ENCODE peak calls at places on chromosomes 12 and 14, in ten cellular contexts. K, V, W, N, D, G, M, O, L and P are unnamed samples.

GRCh38 chr12:123972448-123973401 is at the start of the genes CCDC92 and ZNF664:
- DNase-seq in K (peak; percentile 83), V (peak; percentile 99), W (peak; percentile 89), N (peak; percentile 92), D (peak; percentile 93), G (peak; percentile 96), M (peak; percentile 99), O (peak; percentile 85), L (peak; percentile 94), P (peak; percentile 88)

GRCh38 chr12:65121049-65121955 is at the start of gene WIF1:
- DNase-seq in K (no peak), V (peak; percentile 76), W (peak; percentile 22), N (peak; percentile 54), D (no peak), G (peak; percentile 10), M (peak; percentile 31), O (no peak), L (peak; percentile 22), P (no peak)

GRCh38 chr12:130526813-130527212 is 189.1 kb downstream of the PIWIL1 start:
- DNase-seq in K (no peak), V (peak; percentile 82), W (no peak), N (no peak), D (no peak), G (peak; percentile 1), M (no peak), O (no peak), L (no peak), P (no peak)

GRCh38 chr12:63400746-63401145 is 249.7 kb upstream of the AVPR1A start:
- DNase-seq in K (no peak), V (no peak), W (peak; percentile 95), N (no peak), D (no peak), G (peak; percentile 86), M (peak; percentile 24), O (no peak), L (peak; percentile 7), P (no peak)

GRCh38 chr12:58540480-58541299 is 379.6 kb downstream of the LRIG3 start:
- DNase-seq in K (peak; percentile 59), V (peak; percentile 92), W (peak; percentile 89), N (peak; percentile 74), D (peak; percentile 60), G (peak; percentile 92), M (peak; percentile 65), O (peak; percentile 78), L (peak; percentile 80), P (no peak)

GRCh38 chr12:130079254-130079653 is 83.0 kb upstream of the FZD10 start:
- DNase-seq in K (no peak), V (no peak), W (no peak), N (no peak), D (no peak), G (no peak), M (no peak), O (no peak), L (no peak), P (no peak)

GRCh38 chr12:47731723-47732122 is 6.4 kb upstream of the ENDOU start:
- DNase-seq in K (no peak), V (no peak), W (no peak), N (no peak), D (no peak), G (peak; percentile 44), M (no peak), O (no peak), L (no peak), P (no peak)

GRCh38 chr14:94641632-94641955 is 29.4 kb downstream of the SERPINA3 start:
- DNase-seq in K (no peak), V (no peak), W (no peak), N (no peak), D (no peak), G (no peak), M (no peak), O (no peak), L (no peak), P (no peak)

GRCh38 chr14:104665663-104666522 is 23.5 kb upstream of the INF2 start:
- DNase-seq in K (peak; percentile 91), V (peak; percentile 95), W (peak; percentile 53), N (no peak), D (peak; percentile 49), G (peak; percentile 37), M (no peak), O (no peak), L (peak; percentile 69), P (peak; percentile 37)

GRCh38 chr14:69153848-69154208 is 909 bp upstream of the DCAF5 start:
- DNase-seq in K (no peak), V (peak; percentile 36), W (peak; percentile 49), N (no peak), D (peak; percentile 24), G (no peak), M (no peak), O (no peak), L (no peak), P (no peak)

GRCh38 chr14:69151458-69152180 is 1.3 kb downstream of the DCAF5 start:
- DNase-seq in K (peak; percentile 48), V (peak; percentile 96), W (peak; percentile 67), N (peak; percentile 78), D (peak; percentile 69), G (peak; percentile 70), M (peak; percentile 84), O (peak; percentile 52), L (peak; percentile 77), P (peak; percentile 81)

GRCh38 chr14:69154779-69155178 is 1.9 kb upstream of the DCAF5 start:
- DNase-seq in K (no peak), V (peak; percentile 38), W (peak; percentile 24), N (no peak), D (no peak), G (peak; percentile 70), M (peak; percentile 36), O (no peak), L (peak; percentile 35), P (no peak)

GRCh38 chr14:69152181-69152943 is 557 bp downstream of the DCAF5 start:
- DNase-seq in K (no peak), V (peak; percentile 70), W (peak; percentile 40), N (no peak), D (no peak), G (peak; percentile 57), M (no peak), O (peak; percentile 28), L (peak; percentile 53), P (peak; percentile 78)

GRCh38 chr14:69152944-69153847 is at the start of gene DCAF5:
- DNase-seq in K (peak; percentile 84), V (peak; percentile 97), W (peak; percentile 89), N (peak; percentile 97), D (peak; percentile 94), G (peak; percentile 91), M (peak; percentile 94), O (peak; percentile 84), L (peak; percentile 96), P (peak; percentile 92)
- H3K4me1 ChIP-seq in K (peaks cover 22% of the 10 kb centered on the region), V (peaks cover 22% of the 10 kb centered on the region), W (peaks cover 26% of the 10 kb centered on the region), N (peaks cover 2% of the 10 kb centered on the region), D (peaks cover 52% of the 10 kb centered on the region), G (peaks cover 43% of the 10 kb centered on the region), M (peaks cover 22% of the 10 kb centered on the region), O (no peaks in the 10 kb centered on the region), L (peaks cover 3% of the 10 kb centered on the region), P (peaks cover 36% of the 10 kb centered on the region)

DNA sequence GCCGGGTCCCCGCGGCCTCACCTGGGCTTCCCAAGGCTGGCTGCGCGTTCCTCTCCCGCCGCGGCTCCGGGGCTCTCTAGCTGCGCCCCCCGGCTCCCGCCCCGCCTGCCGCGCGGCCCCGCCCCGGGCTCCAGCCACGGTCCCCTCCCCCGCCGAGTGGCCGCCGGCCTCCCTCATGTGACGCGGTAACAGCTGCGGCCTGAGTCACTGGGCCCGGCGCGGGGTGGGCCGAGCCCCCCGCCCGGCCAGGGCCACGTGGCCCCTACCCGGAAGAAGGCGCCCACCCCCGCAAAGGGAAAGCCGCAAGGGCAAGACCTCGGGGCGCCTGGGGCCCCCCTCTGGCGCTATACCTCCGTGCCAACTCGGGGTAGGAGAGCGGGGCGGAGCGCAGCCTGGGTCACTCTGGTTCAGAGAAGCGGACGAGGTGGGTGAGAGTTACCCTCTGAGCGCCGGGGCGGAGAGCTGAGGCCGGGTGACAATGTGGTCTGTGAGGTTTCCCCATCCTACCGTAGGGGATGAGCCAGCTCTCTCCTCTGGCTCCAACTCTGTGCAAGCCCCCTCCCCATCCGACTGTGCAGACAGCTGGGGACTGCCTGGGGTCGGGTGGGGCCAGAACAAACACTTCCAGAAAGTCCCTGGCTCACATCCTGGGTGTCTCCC is at the start of gene CD63:
- DNase-seq in K (no peak), V (peak; percentile 86), W (peak; percentile 86), N (peak; percentile 95), D (peak; percentile 93), G (peak; percentile 77), M (peak; percentile 90), O (peak; percentile 62), L (peak; percentile 77), P (peak; percentile 59)
- H3K4me1 ChIP-seq in K (peaks cover 19% of the 10 kb centered on the region), V (peaks cover 18% of the 10 kb centered on the region), W (peaks cover 19% of the 10 kb centered on the region), N (no peaks in the 10 kb centered on the region), D (peaks cover 62% of the 10 kb centered on the region), G (peaks cover 27% of the 10 kb centered on the region), M (no peaks in the 10 kb centered on the region), O (peaks cover 16% of the 10 kb centered on the region), L (peaks cover 2% of the 10 kb centered on the region), P (peaks cover 31% of the 10 kb centered on the region)

GRCh38 chr12:19837543-19837942 is 398.3 kb downstream of the AEBP2 start:
- DNase-seq in K (no peak), V (no peak), W (no peak), N (no peak), D (no peak), G (no peak), M (no peak), O (no peak), L (no peak), P (no peak)

GRCh38 chr12:19836056-19836455 is 396.8 kb downstream of the AEBP2 start:
- DNase-seq in K (no peak), V (no peak), W (no peak), N (peak; percentile 43), D (no peak), G (no peak), M (no peak), O (no peak), L (no peak), P (no peak)

GRCh38 chr12:19834596-19834995 is 395.3 kb downstream of the AEBP2 start:
- DNase-seq in K (no peak), V (no peak), W (no peak), N (no peak), D (no peak), G (no peak), M (no peak), O (no peak), L (no peak), P (no peak)

GRCh38 chr12:19833775-19834501 is 394.6 kb downstream of the AEBP2 start:
- DNase-seq in K (no peak), V (no peak), W (no peak), N (no peak), D (no peak), G (peak; percentile 32), M (no peak), O (no peak), L (no peak), P (no peak)

DNA sequence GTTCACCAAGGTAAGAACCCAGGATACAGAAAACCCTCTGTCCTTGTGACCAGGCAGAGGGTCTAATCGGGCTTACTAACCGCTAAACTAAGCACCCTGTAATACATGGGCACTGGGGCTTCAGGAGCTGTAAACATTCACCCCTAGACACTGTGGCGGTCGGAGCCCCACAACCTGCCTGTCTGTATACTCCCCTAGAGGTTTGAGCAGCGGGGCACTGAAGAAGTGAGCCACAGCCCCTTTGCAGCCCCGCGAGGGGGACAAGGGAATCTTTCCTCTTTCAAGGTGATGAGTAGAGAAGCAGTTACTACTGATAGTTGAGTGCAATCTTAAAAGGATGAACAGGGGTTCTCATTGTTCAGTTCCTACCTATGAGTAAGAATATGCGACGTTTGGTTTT is 397.2 kb downstream of the AEBP2 start:
- DNase-seq in K (no peak), V (no peak), W (no peak), N (no peak), D (no peak), G (no peak), M (no peak), O (no peak), L (no peak), P (no peak)
- H3K4me1 ChIP-seq in K (no peaks in the 10 kb centered on the region), V (no peaks in the 10 kb centered on the region), W (no peaks in the 10 kb centered on the region), N (peaks cover 6% of the 10 kb centered on the region), D (peaks cover 7% of the 10 kb centered on the region), G (no peaks in the 10 kb centered on the region), M (no peaks in the 10 kb centered on the region), O (no peaks in the 10 kb centered on the region), L (no peaks in the 10 kb centered on the region), P (no peaks in the 10 kb centered on the region)

GRCh38 chr12:83156800-83157199 is 470.1 kb downstream of the TMTC2 start:
- DNase-seq in K (no peak), V (no peak), W (no peak), N (no peak), D (no peak), G (no peak), M (no peak), O (peak; percentile 18), L (peak; percentile 40), P (no peak)
- H3K4me1 ChIP-seq in K (no peaks in the 10 kb centered on the region), V (peaks cover 6% of the 10 kb centered on the region), W (no peaks in the 10 kb centered on the region), N (no peaks in the 10 kb centered on the region), D (no peaks in the 10 kb centered on the region), G (peaks cover 10% of the 10 kb centered on the region), M (no peaks in the 10 kb centered on the region), O (peaks cover 22% of the 10 kb centered on the region), L (no peaks in the 10 kb centered on the region), P (no peaks in the 10 kb centered on the region)